ENCODE peak calls at places on chromosomes 11 and 22, in four cellular contexts. I is ovary; V is CD8-positive, alpha-beta T cell; Z is DND-41. G is an unnamed sample. For H3K9me3, the result is how much of the 10 kb centered on the place peaks cover.

GRCh38 chr22:44172370-44173108 is 8.2 kb upstream of the PARVG start:
- DNase-seq in I (no peak), V (no peak), Z (no peak), G (no peak)

GRCh38 chr22:43128928-43129424 is 14.2 kb downstream of the MCAT start:
- DNase-seq in I (no peak), V (no peak), Z (peak), G (no peak)

GRCh38 chr11:17609536-17610401 is 62.7 kb downstream of the OTOG start:
- DNase-seq in I (no peak), V (no peak), Z (no peak), G (no peak)

GRCh38 chr11:16526947-16527346 is 170.6 kb upstream of the SOX6 start:
- DNase-seq in I (no peak), V (no peak), Z (no peak), G (no peak)

GRCh38 chr11:115193931-115194797 is 310.1 kb downstream of the CADM1 start:
- DNase-seq in I (no peak), V (no peak), Z (no peak), G (no peak)

GRCh38 chr22:25359601-25360261 is 140.3 kb downstream of the CRYBB2 start:
- DNase-seq in I (no peak), V (no peak), Z (no peak), G (no peak)

GRCh38 chr22:50612715-50613221 is 12.2 kb downstream of the MAPK8IP2 start:
- DNase-seq in I (no peak), V (no peak), Z (no peak), G (no peak)

GRCh38 chr22:26464312-26464711 is 19.3 kb downstream of the HPS4 start:
- DNase-seq in I (no peak), V (no peak), Z (no peak), G (no peak)

GRCh38 chr11:117907276-117908110 is 21.7 kb downstream of the TMPRSS13 start:
- DNase-seq in I (peak), V (no peak), Z (peak), G (peak)

GRCh38 chr11:72411623-72412532 is 22.5 kb downstream of the CLPB start:
- DNase-seq in I (no peak), V (no peak), Z (no peak), G (no peak)

GRCh38 chr22:19769393-19769715 is 8.8 kb downstream of the TBX1 start:
- DNase-seq in I (no peak), V (no peak), Z (no peak), G (no peak)

GRCh38 chr22:41216984-41217383 is 11.9 kb downstream of the L3MBTL2 start:
- DNase-seq in I (peak), V (no peak), Z (no peak), G (no peak)

GRCh38 chr11:24842308-24842707 is 345.5 kb downstream of the LUZP2 start:
- DNase-seq in I (no peak), V (no peak), Z (no peak), G (no peak)

GRCh38 chr11:110091995-110092576 is 1.1 kb upstream of the ZC3H12C start:
- DNase-seq in I (no peak), V (no peak), Z (no peak), G (no peak)

GRCh38 chr22:36898690-36899089 is 14.7 kb upstream of the CSF2RB start:
- DNase-seq in I (no peak), V (no peak), Z (no peak), G (no peak)

GRCh38 chr22:42270178-42270511 is 308 bp downstream of the TCF20 start:
- DNase-seq in I (peak), V (no peak), Z (no peak), G (no peak)

GRCh38 chr11:119741369-119742262 is 12.6 kb upstream of the NECTIN1 start:
- DNase-seq in I (no peak), V (peak), Z (peak), G (peak)

GRCh38 chr22:45251828-45252227 is 11.1 kb upstream of the KIAA0930 start:
- DNase-seq in I (no peak), V (no peak), Z (no peak), G (no peak)
- TF ChIP-seq CTCF in I (no peak), V (no peak), Z (peak), G (no peak)

DNA sequence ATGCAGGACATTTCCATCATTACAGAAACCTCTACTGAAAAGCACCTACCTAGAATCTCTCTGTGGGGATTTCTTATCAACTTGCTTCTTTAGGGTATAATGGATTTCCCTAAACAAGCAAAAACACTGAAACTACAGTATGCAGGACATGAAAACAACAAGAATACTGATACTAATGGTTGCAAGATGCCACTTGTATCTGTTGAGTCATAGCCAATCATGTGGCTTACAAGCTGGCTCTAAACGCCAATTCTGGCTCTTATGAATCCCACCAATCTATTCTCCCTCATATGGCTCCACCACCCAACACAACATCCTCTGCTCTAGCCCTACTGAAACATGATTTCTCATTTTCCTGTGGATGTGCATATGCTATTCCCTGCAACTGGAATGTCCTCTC is 22.6 kb downstream of the TENM4 start:
- DNase-seq in I (no peak), V (no peak), Z (no peak), G (no peak)
- H3K27ac ChIP-seq in I (no peak), V (no peak), Z (no peak), G (no peak)

DNA sequence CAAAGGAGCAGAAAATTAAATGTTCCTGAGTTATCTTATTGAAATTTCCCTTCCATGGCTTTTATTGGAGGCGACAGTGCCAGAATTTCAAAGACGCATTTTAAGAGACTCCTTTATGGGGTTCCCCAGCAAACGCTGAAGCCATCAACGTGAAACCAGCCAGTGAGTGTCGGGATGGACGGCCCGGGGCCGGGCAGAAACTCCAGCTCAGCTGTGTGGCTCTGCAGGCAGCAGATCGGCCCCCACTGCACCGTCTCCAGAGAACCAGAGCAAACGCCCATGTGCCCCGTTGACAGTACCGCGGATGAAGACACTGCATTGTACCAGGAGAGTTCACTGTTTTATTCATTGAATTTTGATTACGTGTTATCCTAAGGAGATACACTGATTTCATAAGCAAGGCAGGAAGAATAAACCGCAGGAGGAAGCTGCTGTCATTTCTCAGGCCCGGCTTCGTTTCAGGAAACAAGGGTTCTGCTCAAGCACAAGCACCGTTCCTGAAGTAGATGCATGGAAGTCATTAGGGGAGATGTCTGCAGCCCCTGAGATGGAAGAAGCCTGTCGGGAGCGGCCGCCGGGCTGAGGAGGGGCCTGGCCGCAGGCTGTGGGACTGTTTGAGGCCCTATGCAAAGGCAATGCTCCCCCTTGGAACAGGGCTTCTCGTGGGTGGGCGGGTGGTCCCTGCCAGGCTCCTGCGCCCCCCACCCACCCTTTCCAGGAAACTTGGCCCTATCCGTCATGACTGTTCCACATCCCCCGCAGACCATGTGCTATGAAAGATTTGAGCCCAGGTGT is 639.7 kb downstream of the TBC1D22A start:
- DNase-seq in I (no peak), V (no peak), Z (no peak), G (no peak)
- H3K9me3 ChIP-seq in I (under half), V (under half), Z (under half), G (under half)

GRCh38 chr22:29205598-29206371 is at the start of gene EMID1:
- DNase-seq in I (peak), V (no peak), Z (peak), G (no peak)
- TF ChIP-seq CTCF in I (no peak), V (no peak), Z (peak), G (no peak)

GRCh38 chr11:102468636-102469195 is 16.2 kb upstream of the TMEM123 start:
- DNase-seq in I (no peak), V (no peak), Z (no peak), G (no peak)
- H3K27ac ChIP-seq in I (no peak), V (no peak), Z (no peak), G (no peak)

GRCh38 chr11:2645779-2646118 is 54.0 kb downstream of the KCNQ1OT1 start:
- DNase-seq in I (no peak), V (no peak), Z (no peak), G (no peak)
- H3K9me3 ChIP-seq in I (under half), V (under half), Z (under half), G (half or more)

GRCh38 chr11:68352591-68352990 is 40.2 kb downstream of the LRP5 start:
- DNase-seq in I (no peak), V (no peak), Z (no peak), G (no peak)

GRCh38 chr11:68353669-68354068 is 41.3 kb downstream of the LRP5 start:
- DNase-seq in I (no peak), V (no peak), Z (no peak), G (no peak)

GRCh38 chr11:68353118-68353517 is 40.7 kb downstream of the LRP5 start:
- DNase-seq in I (no peak), V (no peak), Z (no peak), G (no peak)

GRCh38 chr11:68350759-68351449 is 38.5 kb downstream of the LRP5 start:
- DNase-seq in I (no peak), V (no peak), Z (no peak), G (no peak)

DNA sequence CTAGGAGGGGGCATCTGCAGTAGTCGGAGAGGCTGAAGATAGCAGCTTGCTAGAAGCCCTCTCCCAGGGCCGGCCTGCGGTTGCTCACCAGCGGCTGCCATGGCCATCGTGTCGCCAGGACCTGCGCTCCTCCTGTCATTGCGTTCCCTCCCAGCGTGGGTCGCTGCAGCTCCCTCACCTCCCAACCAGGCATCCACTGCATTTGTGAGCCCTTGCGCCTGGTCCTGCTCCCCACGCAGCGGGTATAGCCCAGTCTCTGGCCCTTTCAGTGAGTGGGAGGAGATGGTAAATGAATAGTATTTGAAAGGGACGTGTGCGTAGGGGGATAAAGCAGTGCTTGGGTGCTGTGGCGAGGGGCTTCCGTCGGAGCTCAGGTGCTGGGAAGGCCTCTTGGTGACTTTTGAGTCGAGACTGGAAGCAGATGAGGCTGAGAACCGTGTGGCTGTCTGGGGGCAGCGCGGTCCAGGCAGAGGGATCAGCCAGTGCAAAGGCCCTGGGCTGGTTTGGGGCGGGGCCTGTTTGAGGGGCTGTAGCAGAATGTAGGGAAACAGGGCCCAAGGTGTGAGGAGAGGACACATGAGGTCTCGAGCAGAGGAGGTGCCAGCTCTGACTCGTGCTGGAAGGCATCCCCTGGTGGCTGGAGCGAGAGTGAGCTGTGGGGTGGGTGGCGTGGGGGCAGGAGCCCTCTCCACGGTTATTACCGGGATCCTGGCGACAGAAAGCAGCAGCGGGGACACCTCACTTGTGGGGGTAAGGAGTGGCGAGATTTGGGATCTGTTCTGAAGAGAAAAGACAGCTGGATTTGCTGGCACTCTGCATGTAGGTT is 39.3 kb downstream of the LRP5 start:
- DNase-seq in I (no peak), V (no peak), Z (no peak), G (no peak)
- TF ChIP-seq CTCF in I (no peak), V (no peak), Z (no peak), G (no peak)

GRCh38 chr11:11246166-11246565 is 106.9 kb downstream of the CSNK2A3 start:
- DNase-seq in I (no peak), V (no peak), Z (no peak), G (no peak)

GRCh38 chr11:11243258-11243789 is 109.7 kb downstream of the CSNK2A3 start:
- DNase-seq in I (no peak), V (no peak), Z (no peak), G (no peak)

GRCh38 chr11:11243790-11244469 is 109.1 kb downstream of the CSNK2A3 start:
- DNase-seq in I (peak), V (peak), Z (peak), G (peak)

GRCh38 chr11:11247576-11247975 is 105.5 kb downstream of the CSNK2A3 start:
- DNase-seq in I (no peak), V (no peak), Z (no peak), G (no peak)

GRCh38 chr11:11244470-11245080 is 108.5 kb downstream of the CSNK2A3 start:
- DNase-seq in I (no peak), V (no peak), Z (no peak), G (no peak)
- H3K27ac ChIP-seq in I (no peak), V (no peak), Z (no peak), G (no peak)

DNA sequence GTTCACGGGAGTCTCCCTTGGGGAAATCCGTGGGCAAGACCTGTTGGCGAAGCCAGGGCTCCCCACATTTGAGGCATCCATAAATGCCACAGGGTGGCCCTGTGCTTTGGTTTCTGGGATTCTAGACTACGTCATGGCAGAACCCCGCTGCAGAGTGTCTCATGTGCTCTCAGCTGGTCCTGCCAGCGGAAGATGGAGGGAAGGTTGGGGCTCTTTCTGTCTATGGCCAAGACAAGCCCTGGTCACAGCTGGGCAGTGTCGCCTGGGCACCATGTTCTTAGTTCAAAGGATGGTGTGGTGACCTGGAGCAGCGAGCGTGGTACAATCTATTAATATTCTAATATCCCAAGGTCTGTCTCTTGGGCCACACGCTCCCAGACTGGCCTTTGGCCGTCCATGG is 511.7 kb downstream of the TBC1D22A start:
- DNase-seq in I (no peak), V (no peak), Z (no peak), G (no peak)
- H3K9me3 ChIP-seq in I (under half), V (under half), Z (under half), G (under half)

GRCh38 chr11:21475276-21475675 is 717.6 kb upstream of the ANO5 start:
- DNase-seq in I (no peak), V (no peak), Z (no peak), G (no peak)
- TF ChIP-seq CTCF in I (no peak), V (no peak), Z (no peak), G (no peak)

G was measured in CD4-positive, alpha-beta T cell.